ENCODE peak calls at places on chromosome 13, in four cellular contexts. H is activated B cell treated with CpG ODN at 0.5 μM for 24 hours; L is CD8-positive, alpha-beta T cell; S is OCI-M1. G is an unnamed sample.

GRCh38 chr13:67045357-67045756 is 184.8 kb downstream of the PCDH9 start:
- DNase-seq in H (no peak), L (no peak), S (no peak), G (no peak)

GRCh38 chr13:43787518-43787891 is 733 bp upstream of the ENOX1 start:
- DNase-seq in H (no peak), L (no peak), S (no peak), G (no peak)

GRCh38 chr13:71218960-71219359 is 648.0 kb downstream of the DACH1 start:
- DNase-seq in H (no peak), L (no peak), S (peak), G (no peak)

GRCh38 chr13:50030315-50030714 is 15.1 kb downstream of the KCNRG start:
- DNase-seq in H (no peak), L (no peak), S (peak), G (no peak)

GRCh38 chr13:62212246-62212645 is 796.6 kb upstream of the PCDH20 start:
- DNase-seq in H (no peak), L (no peak), S (no peak), G (no peak)

GRCh38 chr13:109209526-109209925 is 576.9 kb downstream of the IRS2 start:
- DNase-seq in H (no peak), L (no peak), S (no peak), G (no peak)

GRCh38 chr13:106691861-106692260 is 123.9 kb upstream of the ARGLU1 start:
- DNase-seq in H (no peak), L (no peak), S (no peak), G (no peak)

GRCh38 chr13:105573134-105573533 is 962.3 kb downstream of the EFNB2 start:
- DNase-seq in H (no peak), L (no peak), S (no peak), G (no peak)

GRCh38 chr13:113210834-113211233 is 1.4 kb downstream of the CUL4A start:
- DNase-seq in H (no peak), L (no peak), S (peak), G (no peak)